ENCODE peak calls at places on chromosomes 16 and 17, in eight cellular contexts. C is NCI-H1417 treated with DMSO at 0.1 percent for 48 hours, F is SIG-M5, U is NCI-H2081, I is fibroblast of the aortic adventitia, L is AG04450, E is NCI-H2227 treated with DMSO at 0.1 percent for 48 hours, A is NCI-H1092 treated with DMSO at 0.1 percent for 48 hours. G is an unnamed sample.

GRCh38 chr17:73064084-73064938 is 28.2 kb downstream of the SLC39A11 start:
- DNase-seq in C (no peak), F (no peak), U (no peak), I (no peak), L (no peak), E (no peak), A (peak), G (no peak)

GRCh38 chr16:12403746-12404658 is 399.7 kb downstream of the CPPED1 start:
- DNase-seq in C (no peak), F (no peak), U (no peak), I (no peak), L (no peak), E (no peak), A (no peak), G (no peak)

GRCh38 chr16:6377956-6378355 is 954.7 kb upstream of the RBFOX1 start:
- DNase-seq in C (no peak), F (no peak), U (no peak), I (no peak), L (no peak), E (no peak), A (no peak), G (no peak)

GRCh38 chr16:58732545-58733247 is 1.4 kb downstream of the GOT2 start:
- DNase-seq in C (no peak), F (no peak), U (no peak), I (peak), L (no peak), E (no peak), A (no peak), G (no peak)

GRCh38 chr17:43584666-43585102 is 38.5 kb upstream of the ETV4 start:
- DNase-seq in C (no peak), F (no peak), U (no peak), I (peak), L (no peak), E (no peak), A (no peak), G (no peak)

GRCh38 chr16:16071631-16072244 is 122.3 kb downstream of the ABCC1 start:
- DNase-seq in C (no peak), F (no peak), U (no peak), I (peak), L (no peak), E (no peak), A (no peak), G (no peak)

GRCh38 chr17:42855048-42855596 is 4.1 kb downstream of the AOC3 start:
- DNase-seq in C (no peak), F (no peak), U (no peak), I (no peak), L (no peak), E (no peak), A (no peak), G (no peak)

GRCh38 chr17:2312736-2313135 is 9.0 kb downstream of the SRR start:
- DNase-seq in C (no peak), F (no peak), U (no peak), I (peak), L (no peak), E (no peak), A (no peak), G (no peak)

GRCh38 chr16:3143598-3144330 is 8.9 kb downstream of the ZNF213 start:
- DNase-seq in C (no peak), F (no peak), U (no peak), I (no peak), L (no peak), E (no peak), A (no peak), G (no peak)

GRCh38 chr17:46772013-46772878 is 46.2 kb downstream of the WNT3 start:
- DNase-seq in C (peak), F (no peak), U (peak), I (no peak), L (no peak), E (no peak), A (peak), G (peak)

GRCh38 chr17:43314582-43314981 is 80.8 kb upstream of the RNU2-1 start:
- DNase-seq in C (no peak), F (no peak), U (no peak), I (peak), L (no peak), E (no peak), A (no peak), G (peak)

GRCh38 chr16:65698943-65699342 is 577.1 kb upstream of the CDH11 start:
- DNase-seq in C (no peak), F (no peak), U (no peak), I (peak), L (no peak), E (no peak), A (no peak), G (no peak)